ENCODE peak calls at places on chromosomes 11 and 22, in ten cellular contexts. P, E, Q, Y, V, T, R, W, M and F are unnamed samples.

GRCh38 chr11:73218106-73218829 is at the start of gene P2RY2:
- DNase-seq in P (peak), E (peak), Q (peak), Y (peak), V (peak), T (peak), R (no peak), W (peak), M (peak), F (peak)

GRCh38 chr11:105100206-105100605 is 39.4 kb downstream of the CARD18 start:
- DNase-seq in P (no peak), E (no peak), Q (no peak), Y (peak), V (no peak), T (no peak), R (no peak), W (no peak), M (no peak), F (peak)

GRCh38 chr22:47333625-47334024 is 571.2 kb downstream of the TBC1D22A start:
- DNase-seq in P (peak), E (no peak), Q (no peak), Y (no peak), V (peak), T (no peak), R (no peak), W (no peak), M (no peak), F (no peak)

GRCh38 chr11:131811380-131811779 is 441.0 kb downstream of the NTM start:
- DNase-seq in P (no peak), E (no peak), Q (no peak), Y (no peak), V (no peak), T (no peak), R (no peak), W (no peak), M (no peak), F (no peak)

GRCh38 chr11:110301032-110301431 is 4.6 kb upstream of the RDX start:
- DNase-seq in P (no peak), E (no peak), Q (no peak), Y (no peak), V (no peak), T (no peak), R (no peak), W (no peak), M (no peak), F (no peak)

GRCh38 chr11:110092577-110093406 is at the start of gene ZC3H12C:
- DNase-seq in P (peak), E (peak), Q (peak), Y (peak), V (peak), T (peak), R (no peak), W (peak), M (peak), F (peak)

GRCh38 chr11:86671386-86672006 is 920 bp downstream of the ME3 start:
- DNase-seq in P (no peak), E (peak), Q (no peak), Y (peak), V (peak), T (peak), R (no peak), W (peak), M (peak), F (no peak)

GRCh38 chr22:22666307-22667091 is 22.1 kb downstream of the GGTLC2 start:
- DNase-seq in P (peak), E (peak), Q (no peak), Y (no peak), V (peak), T (peak), R (peak), W (no peak), M (peak), F (peak)

GRCh38 chr11:130774703-130775102 is 141.6 kb downstream of the SNX19 start:
- DNase-seq in P (no peak), E (no peak), Q (no peak), Y (no peak), V (no peak), T (no peak), R (no peak), W (peak), M (no peak), F (no peak)

GRCh38 chr11:27018902-27019544 is 21.6 kb upstream of the BBOX1 start:
- DNase-seq in P (no peak), E (no peak), Q (no peak), Y (no peak), V (no peak), T (no peak), R (no peak), W (no peak), M (no peak), F (no peak)

GRCh38 chr11:71189768-71190315 is 62.5 kb downstream of the SHANK2 start:
- DNase-seq in P (no peak), E (no peak), Q (peak), Y (no peak), V (no peak), T (no peak), R (no peak), W (no peak), M (no peak), F (no peak)

GRCh38 chr11:45920531-45921477 is 1.7 kb upstream of the LARGE2 start:
- DNase-seq in P (no peak), E (peak), Q (peak), Y (no peak), V (no peak), T (no peak), R (no peak), W (no peak), M (no peak), F (no peak)

GRCh38 chr11:132744771-132745170 is 787.5 kb downstream of the OPCML start:
- DNase-seq in P (no peak), E (no peak), Q (no peak), Y (no peak), V (no peak), T (no peak), R (no peak), W (no peak), M (no peak), F (no peak)

GRCh38 chr11:44531636-44532035 is 33.8 kb upstream of the CD82 start:
- DNase-seq in P (no peak), E (no peak), Q (no peak), Y (no peak), V (no peak), T (no peak), R (no peak), W (no peak), M (no peak), F (no peak)

GRCh38 chr22:46587067-46587471 is 33.1 kb upstream of the GRAMD4 start:
- DNase-seq in P (no peak), E (no peak), Q (no peak), Y (no peak), V (no peak), T (no peak), R (no peak), W (no peak), M (no peak), F (peak)

GRCh38 chr11:2609345-2609744 is 90.4 kb downstream of the KCNQ1OT1 start:
- DNase-seq in P (no peak), E (no peak), Q (no peak), Y (no peak), V (no peak), T (no peak), R (no peak), W (no peak), M (no peak), F (no peak)

GRCh38 chr11:27545946-27546345 is 39.4 kb upstream of the LIN7C start:
- DNase-seq in P (no peak), E (no peak), Q (no peak), Y (no peak), V (no peak), T (no peak), R (no peak), W (no peak), M (no peak), F (no peak)

GRCh38 chr11:128905345-128906184 is 14.4 kb downstream of the KCNJ5 start:
- DNase-seq in P (no peak), E (peak), Q (no peak), Y (peak), V (peak), T (peak), R (no peak), W (no peak), M (peak), F (peak)
- TF ChIP-seq CTCF in P (no peak), E (peak), Q (peak), Y (peak), V (peak), T (peak), R (peak), W (peak), M (peak), F (peak)

DNA sequence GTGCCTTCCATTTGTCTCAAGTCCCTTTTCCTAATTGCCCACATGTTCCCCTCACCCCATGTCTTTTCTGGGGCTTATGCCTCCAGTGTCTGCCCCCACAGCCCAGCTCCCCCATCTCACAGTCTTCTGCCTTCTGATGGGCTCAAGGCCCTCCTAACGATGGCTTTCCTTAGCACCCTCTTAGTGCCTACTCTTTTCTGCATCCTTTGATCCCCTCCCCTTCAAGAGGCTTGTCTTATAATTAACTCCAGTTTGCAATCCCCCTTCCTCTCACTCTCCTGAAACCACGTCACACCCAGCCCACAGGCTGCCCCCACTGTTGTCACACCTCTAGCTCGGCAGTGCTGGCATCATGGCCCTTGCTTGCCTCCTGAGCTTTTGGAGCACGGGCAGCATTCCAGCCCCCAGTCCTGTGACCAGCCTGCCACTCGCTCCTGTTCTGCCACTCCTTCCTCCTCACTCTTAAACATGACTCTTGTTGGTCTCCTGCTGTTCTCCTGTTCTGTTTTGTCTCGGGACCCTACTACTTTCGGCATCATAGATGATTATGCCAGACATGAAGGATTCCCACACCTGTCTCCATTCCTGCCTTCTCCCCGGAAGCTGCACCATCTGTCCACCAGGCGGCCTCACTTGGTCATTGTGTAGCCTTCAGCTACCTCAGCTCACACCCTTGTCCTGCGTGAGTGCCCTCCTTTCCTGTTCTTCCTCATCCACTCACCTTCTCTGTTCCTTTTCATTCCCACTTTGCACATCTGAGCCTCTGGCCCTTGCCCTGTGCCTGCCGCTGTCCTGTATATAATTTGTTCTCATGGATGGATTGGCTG is 26.1 kb downstream of the UBE2L3 start:
- DNase-seq in P (peak), E (no peak), Q (no peak), Y (no peak), V (no peak), T (peak), R (no peak), W (peak), M (peak), F (no peak)
- TF ChIP-seq CTCF in P (peak), E (peak), Q (peak), Y (peak), V (no peak), T (peak), R (no peak), W (peak), M (peak), F (no peak)

GRCh38 chr22:44665115-44665514 is 36.9 kb upstream of the PRR5 start:
- DNase-seq in P (no peak), E (no peak), Q (no peak), Y (no peak), V (no peak), T (no peak), R (no peak), W (peak), M (peak), F (no peak)
- TF ChIP-seq CTCF in P (peak), E (no peak), Q (no peak), Y (no peak), V (no peak), T (no peak), R (no peak), W (no peak), M (no peak), F (no peak)

GRCh38 chr22:24768537-24769374 is 5.8 kb downstream of the PIWIL3 start:
- DNase-seq in P (peak), E (peak), Q (no peak), Y (peak), V (peak), T (peak), R (peak), W (peak), M (peak), F (peak)
- TF ChIP-seq CTCF in P (peak), E (peak), Q (peak), Y (peak), V (peak), T (peak), R (peak), W (peak), M (peak), F (peak)

GRCh38 chr22:50456026-50456425 is 18.8 kb downstream of the SBF1 start:
- DNase-seq in P (no peak), E (no peak), Q (no peak), Y (no peak), V (no peak), T (no peak), R (no peak), W (no peak), M (no peak), F (no peak)

GRCh38 chr22:50454556-50455075 is 20.2 kb downstream of the SBF1 start:
- DNase-seq in P (no peak), E (no peak), Q (no peak), Y (no peak), V (no peak), T (no peak), R (no peak), W (no peak), M (no peak), F (no peak)

GRCh38 chr22:50459016-50459415 is 15.8 kb downstream of the SBF1 start:
- DNase-seq in P (no peak), E (no peak), Q (no peak), Y (no peak), V (no peak), T (no peak), R (no peak), W (no peak), M (no peak), F (no peak)

GRCh38 chr22:50455201-50455600 is 19.6 kb downstream of the SBF1 start:
- DNase-seq in P (no peak), E (no peak), Q (no peak), Y (no peak), V (no peak), T (no peak), R (no peak), W (no peak), M (no peak), F (no peak)

DNA sequence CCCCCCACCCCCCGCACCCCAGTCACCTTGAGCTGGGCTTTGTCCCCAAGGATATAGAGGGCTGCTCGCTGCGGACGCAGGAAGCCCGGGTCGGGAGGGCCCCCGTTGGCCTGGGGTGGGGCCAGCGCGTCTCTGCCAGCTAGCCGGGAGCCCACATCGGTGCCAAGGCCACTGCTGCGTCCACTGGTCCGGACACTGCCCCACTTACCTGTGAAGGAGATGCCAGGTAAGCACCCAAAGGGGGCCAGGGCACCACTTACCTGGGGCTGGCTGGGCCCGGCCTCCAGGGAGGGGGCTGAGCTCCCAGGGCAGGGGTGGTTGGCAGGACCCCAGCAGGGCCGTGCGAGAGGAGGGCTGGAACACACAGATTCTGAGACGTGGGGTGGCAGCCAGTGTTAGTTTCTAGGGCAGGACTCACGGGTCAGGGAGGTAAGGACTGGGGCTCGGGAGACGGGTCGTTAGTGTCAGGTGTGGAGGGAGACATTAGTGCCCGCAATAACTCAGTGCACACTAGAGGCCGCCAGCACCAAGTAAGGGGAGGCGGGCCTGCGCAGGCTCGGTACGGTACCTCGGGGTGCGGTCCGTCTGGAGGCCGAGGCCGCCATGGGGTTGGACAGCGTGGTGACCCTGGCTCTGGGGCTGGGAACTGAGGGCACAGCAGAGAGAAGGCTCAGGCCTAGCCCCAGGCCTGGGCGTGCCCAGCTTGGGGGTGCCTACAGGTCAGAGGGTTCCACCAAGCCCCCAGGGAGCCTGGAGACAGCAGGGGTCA is 18.2 kb downstream of the SBF1 start:
- DNase-seq in P (no peak), E (no peak), Q (no peak), Y (no peak), V (no peak), T (no peak), R (no peak), W (no peak), M (no peak), F (peak)
- TF ChIP-seq CTCF in P (peak), E (peak), Q (peak), Y (peak), V (peak), T (peak), R (peak), W (no peak), M (no peak), F (peak)

GRCh38 chr11:74397531-74398243 is 546 bp downstream of the PGM2L1 start:
- DNase-seq in P (peak), E (peak), Q (no peak), Y (peak), V (peak), T (peak), R (peak), W (no peak), M (peak), F (peak)
- TF ChIP-seq CTCF in P (peak), E (peak), Q (peak), Y (peak), V (peak), T (no peak), R (no peak), W (peak), M (no peak), F (no peak)

DNA sequence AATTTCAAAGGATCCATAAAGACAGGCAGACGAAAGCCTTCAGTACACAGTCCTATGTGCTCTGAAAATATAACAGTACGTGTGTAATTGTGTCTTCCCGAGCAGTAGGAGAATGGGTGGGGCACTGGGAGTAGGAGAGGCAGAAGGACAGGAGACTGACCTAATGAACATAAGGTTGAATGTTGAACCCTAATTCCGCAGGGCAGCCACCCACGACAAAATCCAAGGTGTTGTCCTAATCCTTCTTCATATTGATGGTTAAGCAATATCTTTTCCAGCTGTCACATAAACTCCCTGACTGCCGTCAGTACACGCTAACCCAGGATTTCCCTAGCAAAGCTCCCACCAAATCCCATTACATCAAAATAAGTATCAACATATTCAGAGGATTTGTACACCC is 34.5 kb downstream of the SPATA19 start:
- DNase-seq in P (no peak), E (no peak), Q (no peak), Y (no peak), V (no peak), T (no peak), R (no peak), W (no peak), M (no peak), F (no peak)
- TF ChIP-seq CTCF in P (no peak), E (no peak), Q (no peak), Y (no peak), V (no peak), T (no peak), R (no peak), W (no peak), M (no peak), F (no peak)